ENCODE peak calls at places on chromosomes 3 and 15, in five cellular contexts. One of them, this sample, is unnamed.

GRCh38 chr3:107877936-107878335 is 212.9 kb downstream of the CD47 start:
- DNase-seq in PC-9: no peak
- DNase-seq in PC-3: no peak
- DNase-seq in transverse colon: no peak
- DNase-seq in cardiac muscle cell: no peak
- DNase-seq in this sample: no peak

GRCh38 chr3:4782095-4782494 is 197.1 kb upstream of the BHLHE40 start:
- DNase-seq in PC-9: no peak
- DNase-seq in PC-3: no peak
- DNase-seq in transverse colon: no peak
- DNase-seq in cardiac muscle cell: no peak
- DNase-seq in this sample: no peak

GRCh38 chr15:69026355-69026754 is 11.9 kb downstream of the NOX5 start:
- DNase-seq in PC-9: no peak
- DNase-seq in PC-3: no peak
- DNase-seq in transverse colon: no peak
- DNase-seq in cardiac muscle cell: no peak
- DNase-seq in this sample: no peak

GRCh38 chr3:41265823-41266273 is 66.5 kb downstream of the CTNNB1 start:
- DNase-seq in PC-9: no peak
- DNase-seq in PC-3: peak
- DNase-seq in transverse colon: no peak
- DNase-seq in cardiac muscle cell: peak
- DNase-seq in this sample: peak

GRCh38 chr15:81302605-81303204 is 21.2 kb downstream of the STARD5 start:
- DNase-seq in PC-9: no peak
- DNase-seq in PC-3: no peak
- DNase-seq in transverse colon: no peak
- DNase-seq in cardiac muscle cell: no peak
- DNase-seq in this sample: no peak

GRCh38 chr15:72784233-72784876 is 797 bp upstream of the ADPGK start:
- DNase-seq in PC-9: no peak
- DNase-seq in PC-3: peak
- DNase-seq in transverse colon: no peak
- DNase-seq in cardiac muscle cell: peak
- DNase-seq in this sample: peak

GRCh38 chr3:187025656-187026320 is 95.5 kb downstream of the ST6GAL1 start:
- DNase-seq in PC-9: no peak
- DNase-seq in PC-3: no peak
- DNase-seq in transverse colon: no peak
- DNase-seq in cardiac muscle cell: no peak
- DNase-seq in this sample: no peak

GRCh38 chr3:141308588-141309218 is 59.6 kb upstream of the ZBTB38 start:
- DNase-seq in PC-9: peak
- DNase-seq in PC-3: peak
- DNase-seq in transverse colon: peak
- DNase-seq in cardiac muscle cell: peak
- DNase-seq in this sample: peak

GRCh38 chr3:46768061-46768460 is 50.4 kb upstream of the PRSS50 start:
- DNase-seq in PC-9: no peak
- DNase-seq in PC-3: no peak
- DNase-seq in transverse colon: no peak
- DNase-seq in cardiac muscle cell: no peak
- DNase-seq in this sample: no peak

GRCh38 chr15:49674370-49674769 is 53.5 kb downstream of the DTWD1 start:
- DNase-seq in PC-9: no peak
- DNase-seq in PC-3: no peak
- DNase-seq in transverse colon: no peak
- DNase-seq in cardiac muscle cell: no peak
- DNase-seq in this sample: peak

GRCh38 chr3:66362541-66362941 is 138.3 kb downstream of the LRIG1 start:
- DNase-seq in PC-9: no peak
- DNase-seq in PC-3: peak
- DNase-seq in transverse colon: no peak
- DNase-seq in cardiac muscle cell: no peak
- DNase-seq in this sample: peak

GRCh38 chr3:42036483-42036823 is 54.7 kb upstream of the TRAK1 start:
- DNase-seq in PC-9: no peak
- DNase-seq in PC-3: peak
- DNase-seq in transverse colon: no peak
- DNase-seq in cardiac muscle cell: peak
- DNase-seq in this sample: peak

GRCh38 chr3:196633658-196634151 is 5.8 kb upstream of the NRROS start:
- DNase-seq in PC-9: no peak
- DNase-seq in PC-3: no peak
- DNase-seq in transverse colon: no peak
- DNase-seq in cardiac muscle cell: no peak
- DNase-seq in this sample: no peak

GRCh38 chr3:177852001-177852400 is 654.7 kb upstream of the TBL1XR1 start:
- DNase-seq in PC-9: no peak
- DNase-seq in PC-3: peak
- DNase-seq in transverse colon: no peak
- DNase-seq in cardiac muscle cell: no peak
- DNase-seq in this sample: no peak

GRCh38 chr15:81265256-81265943 is 58.5 kb downstream of the STARD5 start:
- DNase-seq in PC-9: no peak
- DNase-seq in PC-3: no peak
- DNase-seq in transverse colon: no peak
- DNase-seq in cardiac muscle cell: no peak
- DNase-seq in this sample: no peak

GRCh38 chr15:48695835-48696573 is 50.5 kb upstream of the FBN1 start:
- DNase-seq in PC-9: no peak
- DNase-seq in PC-3: no peak
- DNase-seq in transverse colon: no peak
- DNase-seq in cardiac muscle cell: no peak
- DNase-seq in this sample: peak

GRCh38 chr3:110198717-110199587 is 861.6 kb upstream of the DPPA4 start:
- DNase-seq in PC-9: no peak
- DNase-seq in PC-3: no peak
- DNase-seq in transverse colon: no peak
- DNase-seq in cardiac muscle cell: no peak
- DNase-seq in this sample: peak

GRCh38 chr3:45611619-45612018 is 17.1 kb downstream of the LIMD1 start:
- DNase-seq in PC-9: no peak
- DNase-seq in PC-3: peak
- DNase-seq in transverse colon: no peak
- DNase-seq in cardiac muscle cell: no peak
- DNase-seq in this sample: peak

GRCh38 chr3:144344925-144345548 is 373.4 kb downstream of the DIPK2A start:
- DNase-seq in PC-9: no peak
- DNase-seq in PC-3: no peak
- DNase-seq in transverse colon: no peak
- DNase-seq in cardiac muscle cell: no peak
- DNase-seq in this sample: no peak

GRCh38 chr3:158718490-158719170 is 13.6 kb downstream of the RARRES1 start:
- DNase-seq in PC-9: peak
- DNase-seq in PC-3: peak
- DNase-seq in transverse colon: peak
- DNase-seq in cardiac muscle cell: no peak
- DNase-seq in this sample: peak

GRCh38 chr3:14634763-14635400 is 16.7 kb upstream of the CCDC174 start:
- DNase-seq in PC-9: no peak
- DNase-seq in PC-3: peak
- DNase-seq in transverse colon: no peak
- DNase-seq in cardiac muscle cell: no peak
- DNase-seq in this sample: no peak

GRCh38 chr3:100482181-100482580 is 10.2 kb upstream of the TMEM45A start:
- DNase-seq in PC-9: no peak
- DNase-seq in PC-3: no peak
- DNase-seq in transverse colon: no peak
- DNase-seq in cardiac muscle cell: no peak
- DNase-seq in this sample: no peak

GRCh38 chr3:157785071-157785826 is 282.0 kb upstream of the VEPH1 start:
- DNase-seq in PC-9: peak
- DNase-seq in PC-3: peak
- DNase-seq in transverse colon: no peak
- DNase-seq in cardiac muscle cell: no peak
- DNase-seq in this sample: peak

GRCh38 chr3:53109190-53109589 is 21.0 kb downstream of the RFT1 start:
- DNase-seq in PC-9: peak
- DNase-seq in PC-3: peak
- DNase-seq in transverse colon: no peak
- DNase-seq in cardiac muscle cell: no peak
- DNase-seq in this sample: peak

GRCh38 chr3:64490180-64490579 is 197.6 kb downstream of the ADAMTS9 start:
- DNase-seq in PC-9: no peak
- DNase-seq in PC-3: no peak
- DNase-seq in transverse colon: no peak
- DNase-seq in cardiac muscle cell: no peak
- DNase-seq in this sample: no peak

GRCh38 chr3:50627407-50628051 is 10.6 kb downstream of the MAPKAPK3 start:
- DNase-seq in PC-9: peak
- DNase-seq in PC-3: peak
- DNase-seq in transverse colon: no peak
- DNase-seq in cardiac muscle cell: peak
- DNase-seq in this sample: peak

GRCh38 chr3:122258757-122259371 is 66.2 kb upstream of the CSTA start:
- DNase-seq in PC-9: peak
- DNase-seq in PC-3: peak
- DNase-seq in transverse colon: peak
- DNase-seq in cardiac muscle cell: peak
- DNase-seq in this sample: peak

GRCh38 chr3:8301977-8302589 is 199.5 kb upstream of the LMCD1 start:
- DNase-seq in PC-9: peak
- DNase-seq in PC-3: peak
- DNase-seq in transverse colon: no peak
- DNase-seq in cardiac muscle cell: peak
- DNase-seq in this sample: peak

GRCh38 chr15:68354268-68354667 is 76.7 kb downstream of the FEM1B start:
- DNase-seq in PC-9: no peak
- DNase-seq in PC-3: no peak
- DNase-seq in transverse colon: no peak
- DNase-seq in cardiac muscle cell: no peak
- DNase-seq in this sample: peak

DNA sequence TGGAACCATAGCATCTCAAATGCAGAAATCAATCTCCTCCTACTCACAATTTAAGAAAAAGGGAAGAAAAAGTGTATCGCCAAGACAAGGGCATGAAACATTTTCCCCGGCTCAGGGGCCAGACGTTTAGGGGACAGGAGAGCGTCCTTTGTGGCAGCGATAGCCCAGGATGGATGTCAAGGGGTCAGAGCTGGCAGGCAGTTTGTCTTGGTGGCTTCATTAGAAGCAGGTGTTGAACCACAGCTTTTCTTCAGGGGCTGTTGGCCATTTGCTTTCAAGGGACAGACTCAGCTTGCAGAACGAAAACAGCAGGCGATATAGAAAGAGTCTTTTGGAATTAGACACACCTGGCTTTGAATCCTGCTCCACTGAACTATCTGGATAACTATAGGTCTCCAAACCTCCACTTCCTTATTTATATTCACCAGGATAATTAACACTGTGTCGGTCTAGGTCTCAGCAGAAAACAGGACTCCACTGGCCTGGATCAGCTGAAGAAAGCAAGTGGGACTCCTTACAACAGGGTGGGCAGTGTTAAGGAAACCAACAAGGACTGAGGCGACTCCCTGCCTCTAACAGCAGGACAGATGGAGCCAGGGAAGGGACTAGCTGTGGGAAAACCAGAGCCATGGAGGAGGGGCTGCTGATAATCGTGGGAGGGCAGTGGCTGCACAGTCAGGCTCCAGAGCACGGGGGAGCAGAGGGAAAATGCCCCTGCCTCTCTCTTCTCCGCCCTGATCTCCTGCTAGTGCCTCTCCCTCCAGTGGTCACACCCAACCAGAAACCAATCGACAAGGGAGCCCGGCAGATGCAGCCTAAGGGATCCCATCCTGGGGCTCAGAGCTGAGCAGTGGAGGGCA is 123.6 kb downstream of the LIPC start:
- DNase-seq in PC-9: no peak
- DNase-seq in PC-3: no peak
- DNase-seq in transverse colon: peak
- DNase-seq in cardiac muscle cell: peak
- DNase-seq in this sample: no peak
- TF ChIP-seq CTCF in PC-9: no peak
- TF ChIP-seq CTCF in PC-3: no peak
- TF ChIP-seq CTCF in transverse colon: no peak
- TF ChIP-seq CTCF in cardiac muscle cell: no peak
- TF ChIP-seq CTCF in this sample: no peak

GRCh38 chr15:88257311-88257901 is 867 bp upstream of the NTRK3 start:
- DNase-seq in PC-9: no peak
- DNase-seq in PC-3: no peak
- DNase-seq in transverse colon: no peak
- DNase-seq in cardiac muscle cell: peak
- DNase-seq in this sample: no peak
- H3K4me3 ChIP-seq in PC-9: no peak
- H3K4me3 ChIP-seq in PC-3: no peak
- H3K4me3 ChIP-seq in transverse colon: no peak
- H3K4me3 ChIP-seq in cardiac muscle cell: peak
- H3K4me3 ChIP-seq in this sample: peak

GRCh38 chr3:28949580-28949979 is 331.3 kb upstream of the RBMS3 start:
- DNase-seq in PC-9: no peak
- DNase-seq in PC-3: peak
- DNase-seq in transverse colon: no peak
- DNase-seq in cardiac muscle cell: no peak
- DNase-seq in this sample: no peak

GRCh38 chr3:28950614-28951013 is 330.3 kb upstream of the RBMS3 start:
- DNase-seq in PC-9: no peak
- DNase-seq in PC-3: no peak
- DNase-seq in transverse colon: no peak
- DNase-seq in cardiac muscle cell: no peak
- DNase-seq in this sample: no peak

GRCh38 chr3:28948685-28949084 is 332.2 kb upstream of the RBMS3 start:
- DNase-seq in PC-9: no peak
- DNase-seq in PC-3: no peak
- DNase-seq in transverse colon: no peak
- DNase-seq in cardiac muscle cell: no peak
- DNase-seq in this sample: no peak

GRCh38 chr3:28951773-28952556 is 328.9 kb upstream of the RBMS3 start:
- DNase-seq in PC-9: no peak
- DNase-seq in PC-3: peak
- DNase-seq in transverse colon: no peak
- DNase-seq in cardiac muscle cell: no peak
- DNase-seq in this sample: no peak
- TF ChIP-seq CTCF in PC-9: no peak
- TF ChIP-seq CTCF in PC-3: no peak
- TF ChIP-seq CTCF in transverse colon: no peak
- TF ChIP-seq CTCF in cardiac muscle cell: no peak
- TF ChIP-seq CTCF in this sample: no peak

DNA sequence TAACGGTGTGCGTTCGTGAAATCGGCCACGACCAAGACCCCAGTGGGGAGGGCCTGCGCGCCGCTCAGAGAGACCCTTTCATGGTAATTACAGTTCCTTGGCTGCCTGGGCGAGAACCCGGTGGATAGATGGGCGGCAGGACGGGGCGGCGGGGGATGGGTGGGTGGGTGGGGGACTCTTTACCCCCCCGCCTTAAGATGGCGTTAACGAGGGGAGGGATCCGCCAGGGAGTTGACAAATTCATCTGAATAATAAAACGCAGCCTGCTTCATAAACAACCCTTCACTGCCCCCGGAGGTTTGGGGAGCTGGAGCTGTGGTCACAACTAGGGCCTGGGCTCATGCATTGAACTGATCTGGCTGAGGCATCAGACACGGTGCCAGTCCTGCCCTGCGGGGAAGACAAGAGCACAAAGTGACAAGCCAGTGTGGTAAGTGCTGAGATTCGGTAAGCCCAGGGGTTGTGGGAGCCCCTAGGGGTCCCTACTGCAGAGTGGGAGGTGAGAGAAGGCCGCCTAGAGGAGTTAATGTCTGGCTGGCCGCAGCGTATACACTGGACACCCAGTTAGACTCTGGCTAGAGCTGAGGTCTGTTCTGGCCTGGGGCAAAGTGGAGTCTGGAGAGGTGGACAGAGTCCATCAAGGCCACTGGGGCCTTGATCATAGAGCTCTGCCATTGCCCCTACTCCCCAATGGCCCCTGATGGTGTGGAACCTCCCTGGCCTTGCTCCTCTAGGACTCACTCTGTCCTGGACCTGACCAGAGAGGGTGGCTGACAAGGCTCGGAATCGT is 766 bp downstream of the MRAS start:
- DNase-seq in PC-9: no peak
- DNase-seq in PC-3: no peak
- DNase-seq in transverse colon: no peak
- DNase-seq in cardiac muscle cell: peak
- DNase-seq in this sample: peak
- H3K4me3 ChIP-seq in PC-9: peak
- H3K4me3 ChIP-seq in PC-3: peak
- H3K4me3 ChIP-seq in transverse colon: peak
- H3K4me3 ChIP-seq in cardiac muscle cell: peak
- H3K4me3 ChIP-seq in this sample: peak

This sample was measured in astrocyte of the spinal cord.